ENCODE peak calls at places on chromosomes 5 and 9, in four cellular contexts. One of them, this sample, is unnamed.

GRCh38 chr9:137007816-137008270 is 11.5 kb upstream of the CLIC3 start:
- DNase-seq in H1: no peak
- DNase-seq in GM12878: no peak
- DNase-seq in K562: no peak
- DNase-seq in this sample: peak

GRCh38 chr5:90386099-90386710 is 23.4 kb downstream of the CETN3 start:
- DNase-seq in H1: no peak
- DNase-seq in K562: peak
- DNase-seq in GM12878: no peak
- DNase-seq in this sample: peak

GRCh38 chr9:131727184-131727785 is 12.6 kb downstream of the RAPGEF1 start:
- DNase-seq in K562: no peak
- DNase-seq in GM12878: no peak
- DNase-seq in H1: no peak
- DNase-seq in this sample: no peak

GRCh38 chr5:143261748-143262392 is 141.6 kb downstream of the NR3C1 start:
- DNase-seq in K562: no peak
- DNase-seq in GM12878: no peak
- DNase-seq in H1: no peak
- DNase-seq in this sample: no peak

GRCh38 chr9:4386819-4387218 is 87.0 kb upstream of the GLIS3 start:
- DNase-seq in K562: no peak
- DNase-seq in H1: no peak
- DNase-seq in GM12878: no peak
- DNase-seq in this sample: no peak

GRCh38 chr5:108884736-108885135 is 137.0 kb downstream of the FER start:
- DNase-seq in K562: no peak
- DNase-seq in H1: no peak
- DNase-seq in GM12878: no peak
- DNase-seq in this sample: no peak

GRCh38 chr5:159214486-159215271 is 5.3 kb upstream of the RNF145 start:
- DNase-seq in H1: no peak
- DNase-seq in GM12878: no peak
- DNase-seq in K562: no peak
- DNase-seq in this sample: no peak

GRCh38 chr9:101307041-101307440 is 77.8 kb downstream of the BAAT start:
- DNase-seq in GM12878: no peak
- DNase-seq in H1: no peak
- DNase-seq in K562: no peak
- DNase-seq in this sample: no peak

GRCh38 chr9:113879906-113880305 is 3.8 kb downstream of the ZNF618 start:
- DNase-seq in GM12878: no peak
- DNase-seq in K562: peak
- DNase-seq in H1: no peak
- DNase-seq in this sample: no peak

GRCh38 chr9:2055203-2055658 is 40.1 kb downstream of the SMARCA2 start:
- DNase-seq in H1: no peak
- DNase-seq in K562: no peak
- DNase-seq in GM12878: peak
- DNase-seq in this sample: no peak

GRCh38 chr9:79623799-79624721 is 52.3 kb downstream of the TLE4 start:
- DNase-seq in H1: no peak
- DNase-seq in K562: peak
- DNase-seq in GM12878: peak
- DNase-seq in this sample: no peak

GRCh38 chr9:99340281-99340680 is 118.2 kb downstream of the SEC61B start:
- DNase-seq in H1: no peak
- DNase-seq in GM12878: no peak
- DNase-seq in K562: no peak
- DNase-seq in this sample: no peak

GRCh38 chr9:69130456-69131441 is 43.3 kb upstream of the TJP2 start:
- DNase-seq in K562: peak
- DNase-seq in GM12878: no peak
- DNase-seq in H1: no peak
- DNase-seq in this sample: no peak

GRCh38 chr5:6319116-6319515 is 59.2 kb downstream of the MED10 start:
- DNase-seq in GM12878: no peak
- DNase-seq in K562: no peak
- DNase-seq in H1: no peak
- DNase-seq in this sample: no peak

GRCh38 chr9:68560131-68560844 is 19.6 kb upstream of the TMEM252 start:
- DNase-seq in K562: peak
- DNase-seq in GM12878: no peak
- DNase-seq in H1: peak
- DNase-seq in this sample: peak

GRCh38 chr9:8653111-8653510 is 853.5 kb upstream of the DMAC1 start:
- DNase-seq in H1: no peak
- DNase-seq in K562: no peak
- DNase-seq in GM12878: no peak
- DNase-seq in this sample: no peak

GRCh38 chr9:113436753-113437515 is 26.4 kb downstream of the C9orf43 start:
- DNase-seq in GM12878: no peak
- DNase-seq in H1: no peak
- DNase-seq in K562: no peak
- DNase-seq in this sample: no peak

GRCh38 chr5:169838688-169839087 is 141.6 kb downstream of the INSYN2B start:
- DNase-seq in GM12878: peak
- DNase-seq in H1: no peak
- DNase-seq in K562: no peak
- DNase-seq in this sample: no peak

GRCh38 chr9:74277532-74277931 is 219.6 kb upstream of the RORB start:
- DNase-seq in H1: no peak
- DNase-seq in GM12878: peak
- DNase-seq in K562: no peak
- DNase-seq in this sample: no peak

GRCh38 chr9:113590991-113591898 is 127.7 kb downstream of the RGS3 start:
- DNase-seq in K562: peak
- DNase-seq in H1: peak
- DNase-seq in GM12878: no peak
- DNase-seq in this sample: peak

GRCh38 chr9:14322211-14323082 is 8.5 kb upstream of the NFIB start:
- DNase-seq in GM12878: no peak
- DNase-seq in H1: peak
- DNase-seq in K562: peak
- DNase-seq in this sample: peak

GRCh38 chr5:172872997-172873491 is 39.0 kb downstream of the ERGIC1 start:
- DNase-seq in H1: no peak
- DNase-seq in GM12878: no peak
- DNase-seq in K562: no peak
- DNase-seq in this sample: no peak

GRCh38 chr5:75055727-75056144 is 3.4 kb upstream of the GCNT4 start:
- DNase-seq in H1: peak
- DNase-seq in K562: no peak
- DNase-seq in GM12878: no peak
- DNase-seq in this sample: no peak

GRCh38 chr5:157820593-157821252 is 38.2 kb downstream of the CLINT1 start:
- DNase-seq in H1: no peak
- DNase-seq in GM12878: no peak
- DNase-seq in K562: peak
- DNase-seq in this sample: peak

GRCh38 chr9:36623280-36623679 is 50.6 kb downstream of the MELK start:
- DNase-seq in H1: no peak
- DNase-seq in GM12878: no peak
- DNase-seq in K562: no peak
- DNase-seq in this sample: no peak

GRCh38 chr9:12884736-12885395 is 110.0 kb downstream of the LURAP1L start:
- DNase-seq in H1: no peak
- DNase-seq in GM12878: no peak
- DNase-seq in K562: peak
- DNase-seq in this sample: peak

GRCh38 chr5:90911169-90911568 is 352.6 kb downstream of the ADGRV1 start:
- DNase-seq in K562: no peak
- DNase-seq in H1: no peak
- DNase-seq in GM12878: no peak
- DNase-seq in this sample: no peak

GRCh38 chr5:71892641-71893340 is 173.7 kb downstream of the CARTPT start:
- DNase-seq in H1: no peak
- DNase-seq in K562: no peak
- DNase-seq in GM12878: no peak
- DNase-seq in this sample: no peak
- TF ChIP-seq NRF1 in H1: no peak
- TF ChIP-seq NRF1 in K562: no peak
- TF ChIP-seq NRF1 in GM12878: no peak
- TF ChIP-seq NRF1 in this sample: no peak

GRCh38 chr9:37976714-37977477 is 73.0 kb upstream of the SLC25A51 start:
- DNase-seq in K562: peak
- DNase-seq in H1: no peak
- DNase-seq in GM12878: no peak
- DNase-seq in this sample: no peak

GRCh38 chr9:37972346-37972745 is 68.4 kb upstream of the SLC25A51 start:
- DNase-seq in H1: no peak
- DNase-seq in GM12878: no peak
- DNase-seq in K562: peak
- DNase-seq in this sample: no peak

GRCh38 chr9:37971691-37972090 is 67.8 kb upstream of the SLC25A51 start:
- DNase-seq in H1: no peak
- DNase-seq in GM12878: no peak
- DNase-seq in K562: no peak
- DNase-seq in this sample: no peak

GRCh38 chr9:37975639-37976038 is 71.7 kb upstream of the SLC25A51 start:
- DNase-seq in K562: no peak
- DNase-seq in H1: no peak
- DNase-seq in GM12878: no peak
- DNase-seq in this sample: no peak

DNA sequence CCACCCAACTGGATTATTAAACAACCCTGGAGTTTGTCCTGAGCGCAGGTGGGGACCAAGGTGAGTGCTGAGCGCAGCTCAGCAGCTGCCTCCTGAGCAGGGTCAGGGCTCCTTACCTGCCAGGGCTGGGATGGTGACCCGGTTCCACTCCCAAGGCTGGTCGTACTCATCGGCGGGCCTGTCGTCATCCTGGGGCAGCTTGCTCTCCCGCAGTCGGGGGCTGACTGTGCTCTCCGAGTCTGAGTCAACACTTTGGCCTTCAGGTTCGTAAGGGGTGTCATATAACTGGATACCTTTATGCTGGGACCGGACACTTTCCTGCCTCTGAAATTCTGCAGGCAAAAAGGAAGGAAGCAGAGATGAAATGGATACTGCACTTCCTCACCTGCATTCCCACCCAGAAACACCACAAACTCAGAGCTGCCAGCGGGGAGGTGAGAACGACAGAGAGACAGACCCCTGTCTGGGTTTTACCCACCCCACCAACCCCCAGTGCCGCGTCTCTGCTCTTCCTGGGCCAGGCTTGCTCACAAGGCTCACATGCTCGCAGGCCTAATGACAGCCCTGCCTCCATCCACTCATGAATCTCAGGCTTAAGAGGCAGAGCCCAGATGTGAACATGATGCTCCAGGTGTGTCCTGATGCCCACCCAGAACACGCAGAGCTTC is 70.7 kb upstream of the SLC25A51 start:
- DNase-seq in K562: no peak
- DNase-seq in H1: no peak
- DNase-seq in GM12878: no peak
- DNase-seq in this sample: no peak
- TF ChIP-seq NRF1 in K562: no peak
- TF ChIP-seq NRF1 in H1: no peak
- TF ChIP-seq NRF1 in GM12878: no peak
- TF ChIP-seq NRF1 in this sample: no peak

GRCh38 chr5:127766556-127767335 is 63.6 kb downstream of the CCDC192 start:
- DNase-seq in K562: no peak
- DNase-seq in GM12878: no peak
- DNase-seq in H1: no peak
- DNase-seq in this sample: no peak
- TF ChIP-seq NRF1 in K562: no peak
- TF ChIP-seq NRF1 in GM12878: no peak
- TF ChIP-seq NRF1 in H1: no peak
- TF ChIP-seq NRF1 in this sample: no peak

DNA sequence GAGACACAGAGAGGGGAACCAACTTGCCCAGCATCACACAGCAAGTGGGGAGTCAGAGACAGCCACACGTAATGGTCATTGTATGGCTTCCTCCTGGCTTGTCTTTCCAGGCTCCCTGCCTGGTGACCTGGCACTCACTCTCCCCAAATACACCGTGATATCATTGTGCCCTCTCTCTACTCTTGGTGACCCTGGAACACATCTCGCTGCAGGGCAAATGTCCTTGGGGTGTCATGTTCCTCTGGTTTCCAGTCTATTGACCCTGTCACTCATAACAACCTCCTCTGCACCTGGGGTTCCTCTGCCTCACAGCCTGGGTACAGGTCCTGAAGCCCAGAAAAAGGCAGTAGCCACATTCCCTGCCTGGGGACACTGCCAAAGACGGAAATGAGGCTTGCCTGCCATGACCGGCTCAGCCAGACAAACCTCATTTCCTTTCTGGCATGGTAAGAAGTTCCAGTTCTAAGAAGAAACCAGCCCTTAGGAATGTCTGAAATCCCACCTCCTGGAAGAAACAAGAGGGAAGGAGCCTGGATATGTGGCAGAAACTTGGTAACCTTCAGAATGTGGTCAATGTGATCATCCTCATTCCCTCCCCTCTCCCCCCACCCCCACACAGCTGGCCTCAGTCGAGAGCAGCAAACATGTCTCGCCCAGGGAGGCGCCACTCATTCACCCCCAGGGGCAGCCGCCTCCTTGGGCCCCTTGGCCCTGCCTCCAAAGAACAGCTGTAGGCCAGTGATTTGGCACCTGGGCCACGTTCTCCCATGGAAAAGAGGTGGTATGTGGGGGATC is 30.6 kb upstream of the SMU1 start:
- DNase-seq in K562: peak
- DNase-seq in GM12878: no peak
- DNase-seq in H1: no peak
- DNase-seq in this sample: no peak
- TF ChIP-seq NRF1 in K562: no peak
- TF ChIP-seq NRF1 in GM12878: no peak
- TF ChIP-seq NRF1 in H1: no peak
- TF ChIP-seq NRF1 in this sample: no peak

DNA sequence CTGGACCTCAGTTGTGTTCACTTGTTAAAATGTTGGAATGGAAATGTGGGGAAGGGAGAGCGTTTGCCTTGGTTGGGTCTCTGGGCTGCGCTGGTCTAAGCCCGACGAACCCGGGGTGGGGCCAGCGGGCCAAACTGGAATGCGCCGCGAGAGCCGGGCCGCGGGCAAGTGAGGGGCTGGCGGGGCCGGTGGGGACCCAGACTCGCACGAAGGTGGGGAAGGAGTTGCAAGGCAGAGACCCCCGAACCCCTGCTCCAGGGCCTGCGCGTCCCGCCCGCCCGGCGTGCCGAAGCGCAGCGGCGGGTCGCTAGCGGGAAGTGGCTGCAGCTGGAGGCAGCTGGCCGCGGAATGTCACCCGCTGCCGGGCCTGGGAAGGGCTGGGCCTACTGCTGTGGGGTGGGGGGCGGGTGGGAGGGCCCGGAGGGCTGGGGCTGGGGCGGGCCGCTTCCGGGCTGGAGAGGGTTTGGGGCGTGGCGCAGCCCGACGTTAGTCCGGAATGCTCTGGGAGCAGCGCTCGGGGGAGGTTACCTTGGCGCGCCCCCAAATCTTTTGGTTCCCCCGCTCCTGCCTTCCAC is 84.8 kb downstream of the DAB2IP start:
- DNase-seq in GM12878: no peak
- DNase-seq in H1: peak
- DNase-seq in K562: no peak
- DNase-seq in this sample: no peak
- TF ChIP-seq NRF1 in GM12878: no peak
- TF ChIP-seq NRF1 in H1: no peak
- TF ChIP-seq NRF1 in K562: no peak
- TF ChIP-seq NRF1 in this sample: no peak

This sample was measured in SK-N-SH.